ENCODE peak calls at places on chromosomes 12 and 14, in four cellular contexts. One of them, this sample, is unnamed.
A peak's percentile ranks its signal among the peaks of the same experiment; 100 is the strongest.

GRCh38 chr12:31853520-31853919 is 105.7 kb upstream of the RESF1 start:
- DNase-seq in K562: no peak
- DNase-seq in HepG2: no peak
- DNase-seq in H1: no peak
- DNase-seq in this sample: no peak

GRCh38 chr12:42485823-42486222 is 103.7 kb downstream of the PRICKLE1 start:
- DNase-seq in HepG2: no peak
- DNase-seq in K562: no peak
- DNase-seq in H1: peak; percentile 70
- DNase-seq in this sample: no peak

GRCh38 chr14:34951286-34951685 is 31.5 kb upstream of the SRP54 start:
- DNase-seq in HepG2: no peak
- DNase-seq in H1: no peak
- DNase-seq in K562: no peak
- DNase-seq in this sample: no peak

GRCh38 chr12:26226629-26227375 is 31.4 kb downstream of the SSPN start:
- DNase-seq in K562: no peak
- DNase-seq in H1: peak; percentile 10
- DNase-seq in HepG2: no peak
- DNase-seq in this sample: peak; percentile 21

GRCh38 chr14:62885451-62885850 is 159.8 kb downstream of the KCNH5 start:
- DNase-seq in HepG2: no peak
- DNase-seq in H1: no peak
- DNase-seq in K562: no peak
- DNase-seq in this sample: no peak

GRCh38 chr12:11787921-11788849 is 138.7 kb downstream of the ETV6 start:
- DNase-seq in H1: no peak
- DNase-seq in K562: no peak
- DNase-seq in HepG2: no peak
- DNase-seq in this sample: no peak

GRCh38 chr12:42370013-42370412 is 44.0 kb downstream of the PPHLN1 start:
- DNase-seq in K562: no peak
- DNase-seq in HepG2: no peak
- DNase-seq in H1: no peak
- DNase-seq in this sample: no peak

GRCh38 chr12:24505366-24506025 is 443.4 kb downstream of the BCAT1 start:
- DNase-seq in H1: no peak
- DNase-seq in K562: no peak
- DNase-seq in HepG2: no peak
- DNase-seq in this sample: no peak

GRCh38 chr12:64451687-64452558 is at the start of gene TBK1:
- DNase-seq in K562: peak; percentile 92
- DNase-seq in H1: peak; percentile 53
- DNase-seq in HepG2: peak; percentile 80
- DNase-seq in this sample: peak; percentile 91

GRCh38 chr14:43043851-43044250 is 1437.2 kb downstream of the LRFN5 start:
- DNase-seq in K562: no peak
- DNase-seq in HepG2: no peak
- DNase-seq in H1: no peak
- DNase-seq in this sample: no peak

GRCh38 chr12:3987571-3987970 is 114.4 kb upstream of the PARP11 start:
- DNase-seq in H1: no peak
- DNase-seq in HepG2: no peak
- DNase-seq in K562: no peak
- DNase-seq in this sample: no peak

GRCh38 chr12:114799574-114800487 is 115.9 kb upstream of the TBX3 start:
- DNase-seq in K562: no peak
- DNase-seq in H1: no peak
- DNase-seq in HepG2: peak; percentile 100
- DNase-seq in this sample: no peak

GRCh38 chr12:96220902-96221301 is 26.7 kb downstream of the ELK3 start:
- DNase-seq in H1: no peak
- DNase-seq in K562: no peak
- DNase-seq in HepG2: no peak
- DNase-seq in this sample: no peak

GRCh38 chr12:128662106-128662505 is 161.7 kb downstream of the SLC15A4 start:
- DNase-seq in K562: no peak
- DNase-seq in HepG2: no peak
- DNase-seq in H1: no peak
- DNase-seq in this sample: no peak

GRCh38 chr14:21071225-21072041 is 1.3 kb downstream of the ARHGEF40 start:
- DNase-seq in HepG2: peak; percentile 56
- DNase-seq in H1: no peak
- DNase-seq in K562: peak; percentile 64
- DNase-seq in this sample: peak; percentile 84

GRCh38 chr14:31880935-31881334 is 196.2 kb upstream of the ARHGAP5 start:
- DNase-seq in HepG2: peak; percentile 64
- DNase-seq in K562: no peak
- DNase-seq in H1: no peak
- DNase-seq in this sample: peak; percentile 34

GRCh38 chr12:118503476-118503875 is 127.1 kb downstream of the SUDS3 start:
- DNase-seq in K562: no peak
- DNase-seq in H1: no peak
- DNase-seq in HepG2: no peak
- DNase-seq in this sample: no peak

GRCh38 chr14:32013083-32013482 is 64.0 kb upstream of the ARHGAP5 start:
- DNase-seq in HepG2: peak; percentile 73
- DNase-seq in K562: peak; percentile 14
- DNase-seq in H1: peak; percentile 9
- DNase-seq in this sample: no peak

GRCh38 chr14:80535171-80535570 is 323.9 kb upstream of the DIO2 start:
- DNase-seq in H1: no peak
- DNase-seq in K562: no peak
- DNase-seq in HepG2: no peak
- DNase-seq in this sample: no peak

GRCh38 chr14:100246809-100247428 is 8.0 kb downstream of the YY1 start:
- DNase-seq in K562: peak; percentile 17
- DNase-seq in H1: no peak
- DNase-seq in HepG2: peak; percentile 77
- DNase-seq in this sample: peak; percentile 67

GRCh38 chr14:58130121-58130782 is 21.8 kb downstream of the ARMH4 start:
- DNase-seq in H1: no peak
- DNase-seq in HepG2: no peak
- DNase-seq in K562: no peak
- DNase-seq in this sample: no peak

GRCh38 chr12:106154781-106155273 is 16.1 kb upstream of the NUAK1 start:
- DNase-seq in H1: no peak
- DNase-seq in HepG2: no peak
- DNase-seq in K562: no peak
- DNase-seq in this sample: peak; percentile 60

GRCh38 chr14:74913986-74914573 is 9.0 kb downstream of the RPS6KL1 start:
- DNase-seq in K562: no peak
- DNase-seq in H1: no peak
- DNase-seq in HepG2: peak; percentile 62
- DNase-seq in this sample: peak; percentile 66

GRCh38 chr12:86801439-86801838 is 545.2 kb upstream of the MGAT4C start:
- DNase-seq in K562: no peak
- DNase-seq in H1: no peak
- DNase-seq in HepG2: no peak
- DNase-seq in this sample: no peak

GRCh38 chr14:77123381-77124344 is 17.9 kb downstream of the ZDHHC22 start:
- DNase-seq in H1: no peak
- DNase-seq in HepG2: no peak
- DNase-seq in K562: no peak
- DNase-seq in this sample: no peak

GRCh38 chr14:77122555-77123125 is 19.0 kb downstream of the ZDHHC22 start:
- DNase-seq in K562: no peak
- DNase-seq in H1: no peak
- DNase-seq in HepG2: no peak
- DNase-seq in this sample: no peak

GRCh38 chr14:77119852-77120251 is 21.7 kb downstream of the ZDHHC22 start:
- DNase-seq in HepG2: no peak
- DNase-seq in K562: no peak
- DNase-seq in H1: no peak
- DNase-seq in this sample: no peak

GRCh38 chr14:77124345-77125274 is 17.0 kb downstream of the ZDHHC22 start:
- DNase-seq in HepG2: no peak
- DNase-seq in K562: peak; percentile 69
- DNase-seq in H1: no peak
- DNase-seq in this sample: peak; percentile 53

GRCh38 chr14:77120771-77121743 is 20.5 kb downstream of the ZDHHC22 start:
- DNase-seq in HepG2: no peak
- DNase-seq in K562: no peak
- DNase-seq in H1: no peak
- DNase-seq in this sample: no peak
- H3K4me2 ChIP-seq in HepG2: no peak overlapping the region
- H3K4me2 ChIP-seq in K562: no peak overlapping the region
- H3K4me2 ChIP-seq in H1: peak overlapping the region; percentile 35
- H3K4me2 ChIP-seq in this sample: no peak overlapping the region

GRCh38 chr12:53208435-53208834 is 1.4 kb upstream of the ITGB7 start:
- DNase-seq in HepG2: no peak
- DNase-seq in K562: no peak
- DNase-seq in H1: no peak
- DNase-seq in this sample: no peak

GRCh38 chr12:53210843-53211242 is 3.8 kb upstream of the ITGB7 start:
- DNase-seq in K562: no peak
- DNase-seq in HepG2: no peak
- DNase-seq in H1: no peak
- DNase-seq in this sample: no peak

GRCh38 chr12:53211476-53212381 is 4.7 kb upstream of the ITGB7 start:
- DNase-seq in HepG2: no peak
- DNase-seq in K562: peak; percentile 69
- DNase-seq in H1: no peak
- DNase-seq in this sample: no peak

GRCh38 chr12:53207042-53207441 is at the start of gene ITGB7:
- DNase-seq in H1: no peak
- DNase-seq in K562: peak; percentile 68
- DNase-seq in HepG2: no peak
- DNase-seq in this sample: no peak

DNA sequence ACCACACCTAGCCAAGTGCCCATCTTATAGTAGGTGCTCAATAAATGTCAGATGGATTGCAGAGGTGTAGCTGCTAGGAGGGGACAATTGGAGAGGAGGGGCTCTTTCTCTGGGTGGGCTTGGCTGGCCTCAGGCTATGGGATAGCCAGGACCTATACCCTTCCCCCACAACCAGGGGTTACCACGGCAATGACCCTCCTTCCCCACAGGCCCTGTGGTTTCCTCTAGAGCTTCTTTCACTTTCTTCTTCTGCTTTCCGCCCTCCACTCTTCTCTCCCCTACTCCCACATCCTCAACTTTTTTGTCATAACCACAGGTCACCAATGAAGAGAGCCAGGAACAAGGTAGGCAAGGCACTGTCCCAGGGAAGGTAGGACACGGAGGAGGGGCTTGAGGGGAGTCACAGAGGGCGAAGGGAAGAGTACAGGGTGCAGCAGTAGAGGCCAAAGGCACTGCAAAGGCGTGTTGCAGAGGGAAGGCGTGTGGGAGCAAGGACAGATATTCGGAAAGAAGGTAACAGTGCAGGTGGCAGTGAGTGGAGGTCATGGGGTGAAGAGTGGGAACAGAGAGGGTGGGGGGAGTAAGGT is 1.9 kb upstream of the ITGB7 start:
- DNase-seq in K562: no peak
- DNase-seq in H1: no peak
- DNase-seq in HepG2: no peak
- DNase-seq in this sample: no peak
- TF ChIP-seq JUN in K562: no peak
- TF ChIP-seq JUN in H1: no peak
- TF ChIP-seq JUN in HepG2: no peak
- TF ChIP-seq JUN in this sample: no peak

GRCh38 chr12:131051155-131051473 is 97.4 kb downstream of the ADGRD1 start:
- DNase-seq in K562: no peak
- DNase-seq in HepG2: no peak
- DNase-seq in H1: no peak
- DNase-seq in this sample: no peak
- H3K27me3 ChIP-seq in K562: peaks cover 29% of the 10 kb centered on the region
- H3K27me3 ChIP-seq in HepG2: no peaks in the 10 kb centered on the region
- H3K27me3 ChIP-seq in H1: no peaks in the 10 kb centered on the region
- H3K27me3 ChIP-seq in this sample: no peaks in the 10 kb centered on the region

GRCh38 chr12:2884810-2885209 is 5.9 kb upstream of the TULP3 start:
- DNase-seq in K562: no peak
- DNase-seq in H1: no peak
- DNase-seq in HepG2: no peak
- DNase-seq in this sample: no peak
- H3K4me2 ChIP-seq in K562: no peak overlapping the region
- H3K4me2 ChIP-seq in H1: no peak overlapping the region
- H3K4me2 ChIP-seq in HepG2: no peak overlapping the region
- H3K4me2 ChIP-seq in this sample: no peak overlapping the region

GRCh38 chr12:646303-647038 is 16.8 kb downstream of the NINJ2 start:
- DNase-seq in K562: no peak
- DNase-seq in HepG2: peak; percentile 95
- DNase-seq in H1: no peak
- DNase-seq in this sample: peak; percentile 90
- TF ChIP-seq JUN in K562: no peak
- TF ChIP-seq JUN in HepG2: peak; percentile 72
- TF ChIP-seq JUN in H1: no peak
- TF ChIP-seq JUN in this sample: no peak

GRCh38 chr12:27975222-27976136 is 2.9 kb upstream of the PTHLH start:
- DNase-seq in HepG2: no peak
- DNase-seq in H1: no peak
- DNase-seq in K562: peak; percentile 68
- DNase-seq in this sample: peak; percentile 74

GRCh38 chr12:27974735-27975221 is 2.2 kb upstream of the PTHLH start:
- DNase-seq in H1: no peak
- DNase-seq in HepG2: no peak
- DNase-seq in K562: no peak
- DNase-seq in this sample: no peak

GRCh38 chr12:27972721-27973120 is at the start of gene PTHLH:
- DNase-seq in K562: no peak
- DNase-seq in H1: no peak
- DNase-seq in HepG2: no peak
- DNase-seq in this sample: no peak

GRCh38 chr12:27971606-27972005 is 927 bp downstream of the PTHLH start:
- DNase-seq in H1: no peak
- DNase-seq in HepG2: peak; percentile 23
- DNase-seq in K562: no peak
- DNase-seq in this sample: no peak

GRCh38 chr12:27973487-27973890 is 956 bp upstream of the PTHLH start:
- DNase-seq in HepG2: no peak
- DNase-seq in H1: no peak
- DNase-seq in K562: no peak
- DNase-seq in this sample: no peak
- H3K27me3 ChIP-seq in HepG2: peaks cover 61% of the 10 kb centered on the region
- H3K27me3 ChIP-seq in H1: peaks cover 69% of the 10 kb centered on the region
- H3K27me3 ChIP-seq in K562: peaks cover 4% of the 10 kb centered on the region
- H3K27me3 ChIP-seq in this sample: peaks cover 14% of the 10 kb centered on the region

GRCh38 chr12:50614167-50614762 is 109.5 kb downstream of the DIP2B start:
- DNase-seq in K562: peak; percentile 29
- DNase-seq in HepG2: no peak
- DNase-seq in H1: peak; percentile 3
- DNase-seq in this sample: peak; percentile 51
- H3K4me2 ChIP-seq in K562: no peak overlapping the region
- H3K4me2 ChIP-seq in HepG2: no peak overlapping the region
- H3K4me2 ChIP-seq in H1: no peak overlapping the region
- H3K4me2 ChIP-seq in this sample: no peak overlapping the region